ENCODE peak calls at places on chromosomes 4 and X, in four cellular contexts. A, E, B and Y are unnamed samples.

GRCh38 chrX:10620121-10620699 is at the start of gene MID1:
- DNase-seq in E (no peak), B (no peak), A (peak), Y (no peak)

GRCh38 chrX:44143061-44143602 is 169.9 kb upstream of the NDP start:
- DNase-seq in B (no peak), A (no peak), E (peak), Y (no peak)

GRCh38 chr4:54231419-54232150 is 2.5 kb downstream of the PDGFRA start:
- DNase-seq in A (no peak), E (no peak), B (no peak), Y (no peak)

GRCh38 chrX:129629837-129630236 is 24.9 kb downstream of the APLN start:
- DNase-seq in E (no peak), B (no peak), A (no peak), Y (no peak)

GRCh38 chr4:20995591-20995990 is 295.3 kb downstream of the PACRGL start:
- DNase-seq in E (no peak), B (no peak), A (no peak), Y (no peak)

GRCh38 chr4:73759357-73759756 is 19.0 kb downstream of the CXCL8 start:
- DNase-seq in E (peak), A (no peak), B (no peak), Y (no peak)

GRCh38 chr4:138645289-138645688 is 370.3 kb upstream of the NOCT start:
- DNase-seq in B (no peak), E (no peak), A (no peak), Y (no peak)

GRCh38 chrX:111447298-111447697 is 35.3 kb upstream of the DCX start:
- DNase-seq in A (peak), B (no peak), E (peak), Y (peak)

GRCh38 chr4:55075823-55076418 is 49.5 kb downstream of the KDR start:
- DNase-seq in B (no peak), A (no peak), E (no peak), Y (no peak)

GRCh38 chrX:63275127-63275526 is 76.0 kb downstream of the SPIN4 start:
- DNase-seq in B (peak), A (peak), E (peak), Y (peak)

GRCh38 chr4:159227984-159228383 is 125.1 kb downstream of the RAPGEF2 start:
- DNase-seq in A (peak), B (no peak), E (no peak), Y (peak)

GRCh38 chrX:12970691-12971202 is 4.2 kb upstream of the TMSB4X start:
- DNase-seq in B (peak), A (no peak), E (peak), Y (peak)
- TF ChIP-seq MYC in B (no peak), A (no peak), E (no peak), Y (no peak)

GRCh38 chrX:107629533-107629909 is 1.2 kb downstream of the PRPS1 start:
- DNase-seq in E (peak), B (no peak), A (peak), Y (peak)
- TF ChIP-seq JUNB in E (no peak), B (no peak), A (no peak), Y (no peak)

GRCh38 chr4:40547446-40548132 is 82.1 kb downstream of the RBM47 start:
- DNase-seq in A (no peak), E (no peak), B (no peak), Y (no peak)

GRCh38 chr4:40544216-40544615 is 85.4 kb downstream of the RBM47 start:
- DNase-seq in B (no peak), A (no peak), E (no peak), Y (no peak)

GRCh38 chr4:40546972-40547371 is 82.7 kb downstream of the RBM47 start:
- DNase-seq in A (no peak), B (no peak), E (no peak), Y (no peak)

GRCh38 chr4:40548256-40548655 is 81.4 kb downstream of the RBM47 start:
- DNase-seq in A (no peak), B (no peak), E (no peak), Y (no peak)

DNA sequence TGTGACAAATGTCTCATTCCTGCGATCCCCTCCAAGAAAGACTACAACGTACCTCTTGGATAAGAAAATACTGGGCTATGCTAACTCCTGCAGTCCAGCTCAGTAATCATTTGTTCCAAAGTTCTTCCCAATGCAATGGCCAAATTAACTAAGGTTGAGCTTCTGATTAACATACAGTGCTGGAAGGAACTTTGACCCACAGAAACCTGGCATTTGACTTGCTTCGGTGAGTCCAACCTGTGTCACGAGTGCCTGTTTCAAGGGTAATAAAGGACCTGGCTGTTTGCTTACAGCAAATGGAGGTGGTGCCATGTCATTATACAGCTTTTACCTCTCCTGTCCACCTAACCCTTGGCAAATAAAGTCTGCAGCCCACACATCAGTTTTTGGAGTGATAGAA is 83.2 kb downstream of the RBM47 start:
- DNase-seq in A (no peak), B (no peak), E (no peak), Y (peak)
- TF ChIP-seq MAX in A (no peak), B (no peak), E (no peak), Y (no peak)

DNA sequence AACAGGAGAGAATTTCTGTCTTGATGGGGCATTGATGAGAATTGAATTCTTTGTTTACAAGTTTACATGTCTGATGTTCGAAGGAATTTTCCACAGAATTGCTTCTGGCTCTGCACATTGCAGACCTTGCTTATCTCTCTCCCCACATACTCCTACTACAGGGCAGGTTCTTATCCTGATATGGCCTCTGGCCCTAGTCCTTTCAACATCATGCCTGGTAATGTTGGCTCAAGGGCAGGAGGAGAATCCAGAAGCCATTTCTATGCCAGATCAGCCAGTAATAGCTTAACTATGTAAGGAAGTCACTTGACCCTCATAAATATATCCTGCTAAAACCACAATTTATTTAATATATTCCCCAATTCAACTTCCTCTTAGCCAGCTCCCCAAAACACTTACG is 24.3 kb upstream of the TSPAN5 start:
- DNase-seq in B (no peak), A (no peak), E (peak), Y (no peak)
- TF ChIP-seq MYC in B (no peak), A (no peak), E (peak), Y (no peak)

GRCh38 chrX:113399501-113400192 is 559.0 kb upstream of the AMOT start:
- DNase-seq in A (no peak), E (no peak), B (no peak), Y (peak)
- TF ChIP-seq JUNB in A (no peak), E (no peak), B (no peak), Y (no peak)

DNA sequence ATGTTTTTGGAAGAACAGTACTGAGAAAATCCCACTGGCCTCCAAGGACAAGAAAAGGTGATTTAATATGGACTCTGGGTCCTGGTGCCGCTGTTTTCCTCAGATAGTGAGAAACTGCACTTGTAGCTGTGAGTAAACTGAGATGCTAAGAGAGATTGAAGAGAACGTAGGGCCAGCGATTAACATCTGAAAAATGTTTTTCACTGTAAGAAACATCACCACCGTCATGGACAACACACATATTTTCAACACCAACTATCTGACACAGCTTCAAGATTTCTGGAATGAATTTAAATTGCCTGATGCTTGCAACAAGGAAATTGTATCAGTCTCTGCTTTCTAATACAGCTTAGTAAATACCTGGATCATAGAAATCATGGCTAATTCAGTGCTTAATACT is 158.2 kb upstream of the SMIM31 start:
- DNase-seq in A (no peak), E (no peak), B (no peak), Y (no peak)
- TF ChIP-seq MAX in A (no peak), E (no peak), B (no peak), Y (no peak)

GRCh38 chr4:24805036-24805435 is 9.7 kb downstream of the SOD3 start:
- DNase-seq in E (no peak), B (no peak), A (no peak), Y (no peak)
- TF ChIP-seq MYC in E (no peak), B (no peak), A (no peak), Y (no peak)

GRCh38 chr4:8728536-8729407 is 136.2 kb downstream of the CPZ start:
- DNase-seq in E (no peak), B (no peak), A (no peak), Y (no peak)

GRCh38 chr4:8730681-8731080 is 138.1 kb downstream of the CPZ start:
- DNase-seq in A (no peak), E (no peak), B (no peak), Y (no peak)

GRCh38 chr4:8727546-8728510 is 135.3 kb downstream of the CPZ start:
- DNase-seq in B (no peak), A (no peak), E (no peak), Y (no peak)

GRCh38 chr4:8730159-8730558 is 137.6 kb downstream of the CPZ start:
- DNase-seq in B (no peak), E (no peak), A (no peak), Y (no peak)

GRCh38 chr4:8729408-8730149 is 137.0 kb downstream of the CPZ start:
- DNase-seq in B (no peak), E (no peak), A (no peak), Y (no peak)
- TF ChIP-seq JUNB in B (no peak), E (no peak), A (no peak), Y (no peak)